ENCODE peak calls at places on chromosomes 5 and 9, in ten cellular contexts. R is cardiac fibroblast, O is brain microvascular endothelial cell, T is foreskin fibroblast, J is AG04450, W is AG09309, P is neural progenitor cell, Y is epithelial cell of esophagus, C is AG10803, F is psoas muscle. E is an unnamed sample.

GRCh38 chr5:119302916-119303897 is 52.6 kb upstream of the TNFAIP8 start:
- DNase-seq in P (no peak), T (peak; percentile 96), R (peak; percentile 97), O (peak; percentile 93), Y (peak; percentile 96), J (peak; percentile 96), F (no peak), C (peak; percentile 94), W (peak; percentile 91), E (peak; percentile 97)

GRCh38 chr9:112997236-112997941 is 14.6 kb downstream of the ZNF883 start:
- DNase-seq in F (no peak), C (no peak), O (no peak), P (no peak), R (no peak), W (no peak), T (no peak), Y (no peak), J (no peak), E (peak; percentile 6)

GRCh38 chr5:150429410-150429873 is 16.7 kb upstream of the CD74 start:
- DNase-seq in C (no peak), F (no peak), O (no peak), R (no peak), W (no peak), T (no peak), J (no peak), P (no peak), Y (no peak), E (no peak)

GRCh38 chr5:108773330-108773729 is 25.6 kb downstream of the FER start:
- DNase-seq in R (no peak), P (no peak), W (no peak), Y (no peak), T (no peak), O (no peak), F (no peak), J (no peak), C (no peak), E (no peak)

GRCh38 chr9:87338075-87338989 is 159.3 kb upstream of the DAPK1 start:
- DNase-seq in W (no peak), C (no peak), O (no peak), Y (no peak), F (no peak), J (no peak), T (no peak), P (peak; percentile 17), R (no peak), E (no peak)

GRCh38 chr5:67315082-67315801 is 118.6 kb upstream of the CD180 start:
- DNase-seq in C (peak; percentile 54), W (no peak), R (peak; percentile 76), F (no peak), O (peak; percentile 53), T (peak; percentile 52), P (peak; percentile 59), Y (peak; percentile 84), J (no peak), E (peak; percentile 58)

GRCh38 chr9:76699966-76700365 is 64.3 kb upstream of the PCA3 start:
- DNase-seq in W (peak; percentile 37), C (peak; percentile 89), T (peak; percentile 84), F (no peak), Y (peak; percentile 6), O (peak; percentile 44), J (peak; percentile 13), P (no peak), R (peak; percentile 61), E (peak; percentile 77)

GRCh38 chr5:154740957-154741356 is 14.2 kb upstream of the LARP1 start:
- DNase-seq in F (peak; percentile 73), J (no peak), R (no peak), P (no peak), C (peak; percentile 64), T (peak; percentile 79), O (no peak), W (no peak), Y (no peak), E (peak; percentile 68)

DNA sequence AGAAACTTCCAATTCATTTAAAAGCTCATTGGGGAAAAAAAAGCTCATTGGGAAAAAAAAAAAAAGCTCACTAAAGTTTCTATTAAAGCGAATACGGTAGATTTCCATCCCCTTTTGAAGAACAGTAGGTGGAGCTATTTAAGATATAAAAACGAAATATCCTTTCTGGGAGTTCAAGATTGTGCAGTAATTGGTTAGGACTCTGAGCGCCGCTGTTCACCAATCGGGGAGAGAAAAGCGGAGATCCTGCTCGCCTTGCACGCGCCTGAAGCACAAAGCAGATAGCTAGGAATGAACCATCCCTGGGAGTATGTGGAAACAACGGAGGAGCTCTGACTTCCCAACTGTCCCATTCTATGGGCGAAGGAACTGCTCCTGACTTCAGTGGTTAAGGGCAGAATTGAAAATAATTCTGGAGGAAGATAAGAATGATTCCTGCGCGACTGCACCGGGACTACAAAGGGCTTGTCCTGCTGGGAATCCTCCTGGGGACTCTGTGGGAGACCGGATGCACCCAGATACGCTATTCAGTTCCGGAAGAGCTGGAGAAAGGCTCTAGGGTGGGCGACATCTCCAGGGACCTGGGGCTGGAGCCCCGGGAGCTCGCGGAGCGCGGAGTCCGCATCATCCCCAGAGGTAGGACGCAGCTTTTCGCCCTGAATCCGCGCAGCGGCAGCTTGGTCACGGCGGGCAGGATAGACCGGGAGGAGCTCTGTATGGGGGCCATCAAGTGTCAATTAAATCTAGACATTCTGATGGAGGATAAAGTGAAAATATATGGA is at the start of gene PCDHGA12:
- DNase-seq in C (peak; percentile 92), O (peak; percentile 87), F (peak; percentile 82), J (no peak), R (peak; percentile 97), W (peak; percentile 90), T (peak; percentile 96), P (no peak), Y (peak; percentile 77), E (peak; percentile 96)
- H3K4me3 ChIP-seq in C (peak within 1 kb of the TSS; percentile 54), O (peak within 1 kb of the TSS; percentile 55), F (peak within 1 kb of the TSS; percentile 64), J (peak within 1 kb of the TSS; percentile 37), R (peak within 1 kb of the TSS; percentile 43), W (peak within 1 kb of the TSS; percentile 56), T (peak within 1 kb of the TSS; percentile 53), P (no peak within 1 kb of the TSS), Y (peak within 1 kb of the TSS; percentile 37), E (peak within 1 kb of the TSS; percentile 57)

GRCh38 chr5:168292783-168293696 is 1.6 kb downstream of the WWC1 start:
- DNase-seq in C (no peak), W (no peak), F (no peak), P (no peak), Y (no peak), J (no peak), T (no peak), O (no peak), R (no peak), E (no peak)
- H3K4me3 ChIP-seq in C (peak overlapping the region; percentile 63), W (no peak overlapping the region), F (no peak overlapping the region), P (peak overlapping the region; percentile 94), Y (peak overlapping the region; percentile 63), J (peak overlapping the region; percentile 71), T (no peak overlapping the region), O (no peak overlapping the region), R (peak overlapping the region; percentile 41), E (no peak overlapping the region)

GRCh38 chr9:123046796-123047195 is 13.3 kb downstream of the GPR21 start:
- DNase-seq in C (no peak), O (no peak), Y (no peak), P (no peak), W (no peak), R (no peak), F (no peak), J (no peak), T (no peak), E (no peak)
- H3K4me3 ChIP-seq in C (no peak overlapping the region), O (no peak overlapping the region), Y (no peak overlapping the region), P (no peak overlapping the region), W (no peak overlapping the region), R (no peak overlapping the region), F (no peak overlapping the region), J (no peak overlapping the region), T (no peak overlapping the region), E (no peak overlapping the region)

GRCh38 chr5:135030123-135030517 is 3.9 kb downstream of the PITX1 start:
- DNase-seq in W (no peak), Y (no peak), C (no peak), J (no peak), F (peak; percentile 48), O (no peak), P (peak; percentile 45), R (no peak), T (peak; percentile 32), E (no peak)
- H3K4me3 ChIP-seq in W (peak overlapping the region; percentile 85), Y (peak overlapping the region; percentile 96), C (no peak overlapping the region), J (peak overlapping the region; percentile 89), F (peak overlapping the region; percentile 85), O (no peak overlapping the region), P (no peak overlapping the region), R (no peak overlapping the region), T (peak overlapping the region; percentile 89), E (no peak overlapping the region)

GRCh38 chr5:142684508-142685031 is 1.3 kb downstream of the FGF1 start:
- DNase-seq in Y (no peak), W (no peak), F (no peak), O (no peak), R (peak; percentile 45), T (no peak), P (peak; percentile 65), J (no peak), C (no peak), E (no peak)

GRCh38 chr5:142683116-142683515 is 2.8 kb downstream of the FGF1 start:
- DNase-seq in R (no peak), T (no peak), J (no peak), O (no peak), P (no peak), F (no peak), Y (no peak), W (no peak), C (no peak), E (no peak)

GRCh38 chr5:142685418-142686209 is at the start of gene FGF1:
- DNase-seq in F (no peak), W (no peak), P (no peak), O (peak; percentile 76), J (no peak), Y (peak; percentile 90), C (peak; percentile 44), T (peak; percentile 51), R (peak; percentile 48), E (no peak)

GRCh38 chr5:142686210-142686734 is 382 bp upstream of the FGF1 start:
- DNase-seq in F (no peak), O (peak; percentile 57), P (peak; percentile 18), R (peak; percentile 20), Y (peak; percentile 66), W (no peak), J (no peak), T (no peak), C (peak; percentile 31), E (no peak)

GRCh38 chr5:142683885-142684505 is 1.9 kb downstream of the FGF1 start:
- DNase-seq in T (no peak), J (no peak), R (no peak), W (no peak), C (no peak), P (no peak), O (no peak), F (no peak), Y (no peak), E (no peak)
- H3K4me3 ChIP-seq in T (no peak overlapping the region), J (no peak overlapping the region), R (no peak overlapping the region), W (no peak overlapping the region), C (no peak overlapping the region), P (no peak overlapping the region), O (no peak overlapping the region), F (no peak overlapping the region), Y (no peak overlapping the region), E (no peak overlapping the region)

E was measured in fibroblast of mammary gland.